ENCODE peak calls at places on chromosome 19, in nine cellular contexts. T is A549, O is tibial nerve, D is SK-N-SH, U is ovary, Q is HepG2, R is esophagus muscularis mucosa, K is sigmoid colon, E is H1. H is an unnamed sample. For H3K4me1, the result is how much of the 10 kb centered on the place peaks cover.

GRCh38 chr19:36939153-36939552 is 23.0 kb downstream of the ZNF568 start:
- DNase-seq in R (no peak), O (no peak), U (no peak), E (no peak), Q (no peak), D (peak), K (no peak), T (no peak), H (no peak)

GRCh38 chr19:3586124-3586626 is 897 bp downstream of the GIPC3 start:
- DNase-seq in T (no peak), U (no peak), K (no peak), E (peak), R (no peak), Q (no peak), O (no peak), D (peak), H (no peak)

GRCh38 chr19:7917292-7918061 is 2.7 kb upstream of the SNAPC2 start:
- DNase-seq in Q (no peak), K (no peak), O (no peak), E (peak), T (peak), D (peak), U (peak), R (no peak), H (peak)

GRCh38 chr19:35790981-35791813 is 15.8 kb downstream of the ARHGAP33 start:
- DNase-seq in Q (peak), T (no peak), D (no peak), K (peak), U (no peak), R (no peak), E (no peak), O (no peak), H (no peak)

GRCh38 chr19:7926021-7926726 is at the start of gene CTXN1:
- DNase-seq in D (peak), E (peak), O (peak), R (no peak), U (peak), K (peak), T (peak), Q (no peak), H (peak)

GRCh38 chr19:7699422-7700127 is 2.4 kb downstream of the FCER2 start:
- DNase-seq in D (no peak), E (no peak), O (no peak), U (no peak), R (no peak), K (no peak), Q (no peak), T (no peak), H (no peak)

GRCh38 chr19:2487090-2487489 is 11.2 kb downstream of the GADD45B start:
- DNase-seq in O (no peak), R (no peak), Q (no peak), D (no peak), T (no peak), U (no peak), E (no peak), K (no peak), H (no peak)

GRCh38 chr19:35641515-35642151 is at the start of gene ETV2:
- DNase-seq in E (peak), O (no peak), K (no peak), D (peak), U (peak), R (no peak), T (no peak), Q (no peak), H (peak)

GRCh38 chr19:13073263-13073662 is 29.4 kb downstream of the LYL1 start:
- DNase-seq in Q (no peak), R (no peak), O (no peak), K (no peak), T (no peak), E (no peak), U (no peak), D (no peak), H (no peak)

GRCh38 chr19:16861875-16862274 is 26.9 kb upstream of the F2RL3 start:
- DNase-seq in T (no peak), D (no peak), Q (no peak), R (no peak), K (no peak), O (no peak), U (no peak), E (no peak), H (no peak)

DNA sequence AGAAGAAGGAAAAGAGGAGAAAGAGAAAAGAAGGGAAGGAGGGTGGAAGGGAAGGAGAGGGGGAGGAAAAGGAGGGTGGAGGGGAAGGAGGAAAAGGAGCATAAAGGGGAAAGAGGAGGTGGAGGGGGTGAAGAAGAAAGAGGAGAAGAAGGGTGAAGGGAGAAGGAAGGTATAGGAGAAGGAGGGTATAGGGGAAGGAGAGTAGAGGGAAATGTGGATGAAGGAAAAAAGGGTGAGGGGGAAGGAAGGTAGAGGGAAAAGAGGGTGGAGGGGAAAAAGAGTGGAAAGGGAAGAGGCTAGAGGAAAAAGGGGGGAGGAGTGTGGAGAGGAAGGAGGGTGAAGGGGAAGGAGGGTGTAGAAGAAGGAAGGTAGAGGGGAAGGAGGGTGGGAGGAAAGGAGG is 928.6 kb downstream of the UQCRFS1 start:
- DNase-seq in T (no peak), R (no peak), U (no peak), K (no peak), E (no peak), D (no peak), O (no peak), Q (no peak), H (no peak)
- TF ChIP-seq EP300 in T (no peak), R (no peak), U (no peak), K (no peak), E (no peak), D (no peak), O (no peak), Q (no peak), H (no peak)

GRCh38 chr19:1098177-1099051 is 3.2 kb upstream of the POLR2E start:
- DNase-seq in Q (peak), T (no peak), K (no peak), E (no peak), D (no peak), R (no peak), U (no peak), O (no peak), H (peak)
- H3K4me1 ChIP-seq in Q (half or more), T (half or more), K (half or more), E (under half), D (under half), R (half or more), U (under half), O (half or more), H (half or more)

GRCh38 chr19:42220751-42221097 is 612 bp downstream of the ZNF526 start:
- DNase-seq in O (no peak), E (no peak), K (no peak), Q (no peak), U (no peak), R (no peak), D (no peak), T (no peak), H (no peak)

GRCh38 chr19:42217522-42218442 is at the start of gene DEDD2:
- DNase-seq in R (peak), U (peak), T (peak), D (peak), E (peak), Q (peak), K (peak), O (peak), H (peak)

GRCh38 chr19:42214810-42215209 is 2.7 kb downstream of the DEDD2 start:
- DNase-seq in K (no peak), O (no peak), Q (no peak), R (no peak), T (no peak), E (no peak), U (no peak), D (no peak), H (no peak)

GRCh38 chr19:42219812-42220750 is at the start of gene ZNF526:
- DNase-seq in T (peak), Q (peak), D (peak), K (peak), O (peak), U (peak), E (peak), R (peak), H (peak)

GRCh38 chr19:42216653-42217521 is 590 bp downstream of the DEDD2 start:
- DNase-seq in D (peak), O (no peak), E (peak), K (peak), Q (peak), R (no peak), U (peak), T (peak), H (peak)
- TF ChIP-seq EP300 in D (no peak), O (no peak), E (peak), K (no peak), Q (no peak), R (no peak), U (no peak), T (no peak), H (no peak)

DNA sequence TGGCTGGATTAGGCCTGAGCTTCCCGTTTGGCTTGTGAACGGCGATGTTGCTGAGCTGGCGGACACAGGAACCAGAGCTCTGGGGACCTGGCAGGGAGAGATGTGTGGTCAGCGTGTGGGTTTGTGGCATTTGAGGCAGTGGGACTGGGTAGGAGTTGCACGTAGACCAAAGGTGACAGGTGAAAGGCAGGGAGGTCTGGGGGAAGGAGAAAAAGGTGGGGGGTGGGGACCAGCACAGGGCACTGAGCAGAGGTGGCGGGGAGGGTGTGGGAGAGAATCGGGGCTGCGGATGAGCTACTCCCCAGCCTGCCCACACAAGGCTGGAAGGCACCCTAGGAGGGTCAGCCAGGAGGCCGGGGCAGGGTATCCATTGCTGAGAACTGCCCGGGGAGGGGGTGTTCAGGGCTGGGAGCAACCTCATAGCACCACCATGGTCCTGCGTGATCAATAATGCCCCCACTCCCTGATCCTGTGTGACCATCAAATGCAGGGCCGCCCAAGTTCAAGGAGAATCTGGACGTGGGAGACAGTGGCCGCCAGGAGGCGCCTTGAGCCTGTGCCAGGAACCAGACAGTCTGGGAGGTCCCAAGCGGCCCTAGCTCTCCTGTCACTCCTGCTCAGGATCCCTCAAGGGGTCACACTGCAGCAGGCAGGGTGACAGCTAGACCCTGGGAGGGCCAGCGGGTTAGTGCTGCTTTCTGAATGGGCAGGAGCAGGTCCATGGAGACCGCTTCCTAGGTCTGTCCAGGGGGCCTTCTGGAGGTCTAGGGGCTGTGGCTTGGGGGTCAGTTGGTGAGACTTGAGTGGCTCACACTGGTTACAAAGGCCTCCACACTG is 12.8 kb upstream of the SELENOW start:
- DNase-seq in Q (peak), R (no peak), U (peak), T (peak), E (peak), D (peak), K (peak), O (no peak), H (peak)
- H3K4me1 ChIP-seq in Q (under half), R (under half), U (under half), T (under half), E (under half), D (under half), K (under half), O (under half), H (under half)

DNA sequence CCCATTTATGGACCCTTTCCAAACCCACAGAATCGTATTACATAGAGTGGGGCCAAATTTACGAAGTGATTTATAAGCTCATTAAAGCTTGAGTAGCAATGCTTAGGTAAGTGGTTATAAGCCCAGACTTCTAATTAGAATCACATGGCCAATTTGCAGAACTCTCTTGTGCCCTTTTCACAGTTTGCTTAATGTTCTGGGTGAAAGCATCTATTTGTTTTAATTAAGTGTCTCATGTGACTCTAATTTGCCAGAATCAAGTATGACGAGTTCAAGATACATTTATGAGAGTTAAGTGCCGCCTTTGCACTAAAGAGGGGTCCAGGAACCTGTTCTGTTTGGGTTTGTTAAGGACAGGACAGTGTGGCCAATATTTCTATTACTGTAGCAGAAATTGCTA is 46.0 kb upstream of the ZNF681 start:
- DNase-seq in D (no peak), Q (no peak), T (no peak), R (no peak), E (no peak), K (no peak), U (no peak), O (no peak), H (no peak)
- TF ChIP-seq EP300 in D (no peak), Q (no peak), T (no peak), R (no peak), E (no peak), K (no peak), U (no peak), O (no peak), H (no peak)

DNA sequence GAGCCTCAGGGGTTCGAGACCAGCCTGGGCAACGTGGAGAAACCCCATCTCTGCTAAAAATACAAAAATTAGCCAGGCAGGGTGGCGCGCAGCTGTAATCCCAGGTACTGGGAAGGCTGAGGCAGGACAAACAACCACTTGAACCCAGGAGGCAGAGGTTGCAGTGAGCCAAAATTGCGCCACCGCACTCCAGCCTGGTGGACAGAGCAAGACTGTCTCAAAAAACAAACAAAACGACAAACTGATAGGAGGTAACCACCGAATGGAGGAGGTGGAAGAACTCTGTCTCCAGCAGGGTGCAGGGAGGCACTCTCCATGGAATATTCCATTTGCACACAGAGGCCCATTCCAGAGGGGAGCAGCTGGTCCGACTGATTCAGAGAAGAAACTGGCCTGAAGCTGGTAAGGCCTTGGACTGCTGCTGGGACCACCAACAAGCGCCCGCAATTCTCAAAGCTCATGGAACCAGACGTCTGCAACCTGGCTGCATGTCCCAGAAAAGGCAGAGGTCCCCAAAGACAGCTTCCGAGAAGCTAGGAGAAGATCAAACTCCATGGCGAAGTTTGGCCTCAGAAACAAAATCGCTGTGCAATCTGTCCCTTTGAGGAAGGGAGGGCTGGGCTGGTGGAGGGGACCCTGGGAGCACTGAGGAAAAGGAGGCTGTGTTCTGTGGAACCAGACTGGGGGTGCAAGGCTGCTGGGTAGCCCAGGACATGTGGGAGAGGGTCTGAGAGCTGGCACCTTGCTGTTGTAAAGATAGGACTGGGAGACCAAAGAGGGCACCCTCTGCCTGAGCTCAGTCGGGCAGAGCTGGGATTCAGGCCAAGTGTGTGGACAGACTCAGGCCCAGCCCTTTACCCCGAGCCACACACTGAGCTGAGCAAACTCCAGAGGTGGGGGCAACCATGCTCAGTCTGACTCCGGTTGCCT is 35.2 kb downstream of the SLC25A42 start:
- DNase-seq in Q (peak), T (no peak), O (no peak), E (no peak), K (no peak), U (no peak), D (no peak), R (no peak), H (no peak)
- H3K4me1 ChIP-seq in Q (half or more), T (under half), O (under half), E (under half), K (under half), U (under half), D (under half), R (under half), H (under half)

DNA sequence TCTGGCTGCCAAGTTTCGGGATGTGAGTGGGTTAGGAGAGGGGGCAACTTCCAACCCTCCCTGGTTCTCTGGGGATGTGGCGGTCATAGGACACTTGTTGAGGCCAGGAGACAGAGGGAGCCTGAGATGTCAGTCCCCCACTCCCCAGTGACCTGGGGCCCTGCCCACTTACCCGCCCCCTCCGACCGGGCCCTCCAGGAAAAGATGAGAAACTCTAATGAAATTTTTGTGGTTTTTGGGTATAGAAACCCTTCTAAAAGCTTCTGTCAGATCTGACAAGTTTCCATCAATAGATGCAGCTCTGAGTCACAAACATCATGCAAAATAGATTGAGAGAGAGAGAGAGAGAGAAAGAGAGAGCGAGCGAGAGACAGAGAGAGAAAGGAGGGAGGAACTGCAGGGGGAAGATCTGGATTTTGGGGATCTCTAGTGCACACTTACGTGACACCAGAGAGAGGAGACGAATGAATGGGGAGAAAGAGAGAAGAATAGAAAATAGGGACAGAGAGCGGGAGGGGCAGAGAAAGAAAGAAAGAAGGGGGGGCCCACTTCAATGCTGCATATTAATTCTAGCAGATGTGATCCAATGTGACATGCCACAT is 94.0 kb downstream of the PTPRS start:
- DNase-seq in T (no peak), O (no peak), Q (no peak), U (no peak), E (no peak), R (no peak), D (no peak), K (no peak), H (no peak)
- TF ChIP-seq EP300 in T (no peak), O (no peak), Q (no peak), U (no peak), E (no peak), R (no peak), D (no peak), K (no peak), H (no peak)

GRCh38 chr19:39817888-39818561 is 15.9 kb downstream of the DYRK1B start:
- DNase-seq in K (no peak), T (no peak), E (no peak), Q (no peak), U (no peak), O (no peak), R (no peak), D (no peak), H (no peak)

GRCh38 chr19:39811064-39811463 is 22.9 kb downstream of the DYRK1B start:
- DNase-seq in U (no peak), E (no peak), O (no peak), D (no peak), Q (no peak), T (no peak), R (peak), K (no peak), H (no peak)

GRCh38 chr19:39813264-39813998 is 20.5 kb downstream of the DYRK1B start:
- DNase-seq in D (no peak), R (peak), K (no peak), U (no peak), Q (no peak), T (no peak), O (no peak), E (no peak), H (no peak)

GRCh38 chr19:39816287-39817048 is 17.5 kb downstream of the DYRK1B start:
- DNase-seq in Q (no peak), K (no peak), D (no peak), O (no peak), E (no peak), R (no peak), T (no peak), U (no peak), H (no peak)

GRCh38 chr19:39814595-39814994 is 19.4 kb downstream of the DYRK1B start:
- DNase-seq in Q (no peak), K (no peak), E (no peak), R (no peak), T (no peak), D (no peak), O (no peak), U (no peak), H (no peak)
- H3K4me1 ChIP-seq in Q (under half), K (under half), E (under half), R (under half), T (under half), D (under half), O (under half), U (under half), H (under half)

DNA sequence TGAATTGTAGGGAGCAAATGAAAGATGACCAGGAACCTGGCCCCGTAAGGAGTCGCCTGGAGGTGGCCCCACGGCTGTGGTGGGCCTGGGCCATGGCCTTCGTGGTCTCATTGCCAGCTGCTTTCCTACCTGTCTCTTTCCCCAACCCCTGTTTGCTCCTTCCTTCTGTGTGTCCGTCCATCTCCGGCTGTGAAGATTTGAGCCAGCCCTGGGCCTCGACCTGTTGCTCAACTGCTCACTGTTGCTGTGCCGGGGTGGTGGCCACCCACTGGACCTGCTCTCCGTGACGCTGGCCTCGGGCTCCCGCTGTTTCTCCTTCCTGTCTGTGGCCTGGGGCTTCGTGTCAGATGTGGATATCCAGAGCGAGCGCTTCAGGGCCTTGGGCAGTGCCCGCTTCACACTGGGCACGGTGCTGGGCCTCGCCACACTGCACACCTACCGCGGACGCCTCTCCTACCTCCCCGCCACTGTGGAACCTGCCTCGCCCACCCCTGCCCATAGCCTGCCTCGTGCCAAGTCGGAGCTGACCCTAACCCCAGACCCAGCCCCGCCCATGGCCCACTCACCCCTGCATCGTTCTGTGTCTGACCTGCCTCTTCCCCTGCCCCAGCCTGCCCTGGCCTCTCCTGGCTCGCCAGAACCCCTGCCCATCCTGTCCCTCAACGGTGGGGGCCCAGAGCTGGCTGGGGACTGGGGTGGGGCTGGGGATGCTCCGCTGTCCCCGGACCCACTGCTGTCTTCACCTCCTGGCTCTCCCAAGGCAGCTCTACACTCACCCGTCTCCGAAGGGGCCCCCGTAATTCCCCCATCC is 8.5 kb downstream of the DBP start:
- DNase-seq in K (peak), Q (no peak), T (no peak), E (no peak), D (no peak), R (no peak), O (no peak), U (peak), H (no peak)
- TF ChIP-seq EP300 in K (no peak), Q (no peak), T (no peak), E (no peak), D (no peak), R (no peak), O (no peak), U (no peak), H (no peak)

GRCh38 chr19:45092747-45093678 is at the start of gene PPP1R37:
- DNase-seq in K (peak), E (peak), U (peak), R (peak), D (peak), O (peak), T (peak), Q (peak), H (peak)
- H3K4me1 ChIP-seq in K (half or more), E (under half), U (under half), R (under half), D (under half), O (under half), T (under half), Q (under half), H (half or more)